ENCODE peak calls at places on chromosomes 2 and 18, in nine cellular contexts. W, D, A, B, Q, O, V, Y and G are unnamed samples.

GRCh38 chr2:230868947-230869690 is 4.4 kb downstream of the ITM2C start:
- DNase-seq in W (peak), D (peak), A (no peak), B (peak), Q (no peak), O (peak), V (no peak), Y (no peak), G (no peak)

GRCh38 chr2:239143858-239144712 is 256.7 kb downstream of the HDAC4 start:
- DNase-seq in W (peak), D (no peak), A (no peak), B (no peak), Q (peak), O (peak), V (peak), Y (no peak), G (peak)

GRCh38 chr2:28399946-28400345 is 7.3 kb downstream of the FOSL2 start:
- DNase-seq in W (no peak), D (no peak), A (no peak), B (no peak), Q (peak), O (no peak), V (no peak), Y (no peak), G (no peak)

GRCh38 chr2:226707500-226707899 is 92.1 kb downstream of the IRS1 start:
- DNase-seq in W (no peak), D (no peak), A (no peak), B (no peak), Q (no peak), O (peak), V (no peak), Y (no peak), G (no peak)

GRCh38 chr2:43171789-43172188 is 54.6 kb downstream of the ZFP36L2 start:
- DNase-seq in W (peak), D (peak), A (peak), B (peak), Q (no peak), O (peak), V (no peak), Y (peak), G (peak)

GRCh38 chr2:135914485-135914884 is 38.2 kb upstream of the MCM6 start:
- DNase-seq in W (no peak), D (no peak), A (no peak), B (no peak), Q (no peak), O (no peak), V (no peak), Y (no peak), G (no peak)

GRCh38 chr2:172643142-172643541 is 87.3 kb downstream of the PDK1 start:
- DNase-seq in W (no peak), D (no peak), A (peak), B (no peak), Q (no peak), O (no peak), V (no peak), Y (no peak), G (no peak)

GRCh38 chr2:43762286-43762685 is 11.6 kb upstream of the DYNC2LI1 start:
- DNase-seq in W (no peak), D (no peak), A (no peak), B (no peak), Q (no peak), O (no peak), V (no peak), Y (no peak), G (no peak)

GRCh38 chr2:105068387-105068786 is 30.5 kb downstream of the MRPS9 start:
- DNase-seq in W (no peak), D (no peak), A (no peak), B (no peak), Q (no peak), O (no peak), V (no peak), Y (no peak), G (no peak)

GRCh38 chr2:75002007-75002406 is 43.6 kb downstream of the POLE4 start:
- DNase-seq in W (no peak), D (no peak), A (no peak), B (no peak), Q (no peak), O (no peak), V (no peak), Y (no peak), G (no peak)

GRCh38 chr2:202034249-202035088 is 814 bp downstream of the FZD7 start:
- DNase-seq in W (peak), D (peak), A (no peak), B (peak), Q (peak), O (peak), V (no peak), Y (peak), G (no peak)

GRCh38 chr18:47397671-47398319 is 146.3 kb upstream of the SKOR2 start:
- DNase-seq in W (no peak), D (no peak), A (no peak), B (peak), Q (no peak), O (no peak), V (no peak), Y (no peak), G (no peak)

GRCh38 chr2:134327367-134327766 is 73.5 kb downstream of the MGAT5 start:
- DNase-seq in W (no peak), D (no peak), A (no peak), B (no peak), Q (no peak), O (no peak), V (no peak), Y (no peak), G (no peak)

GRCh38 chr2:164777847-164778246 is 63.8 kb downstream of the COBLL1 start:
- DNase-seq in W (no peak), D (no peak), A (no peak), B (no peak), Q (no peak), O (no peak), V (no peak), Y (no peak), G (no peak)

GRCh38 chr18:8627540-8627939 is 18.3 kb downstream of the RAB12 start:
- DNase-seq in W (no peak), D (no peak), A (no peak), B (no peak), Q (no peak), O (no peak), V (no peak), Y (no peak), G (no peak)

GRCh38 chr2:3493610-3493997 is 25.7 kb downstream of the ADI1 start:
- DNase-seq in W (no peak), D (peak), A (no peak), B (no peak), Q (no peak), O (peak), V (no peak), Y (peak), G (no peak)

GRCh38 chr2:43343573-43344304 is 117.3 kb upstream of the ZFP36L2 start:
- DNase-seq in W (no peak), D (peak), A (no peak), B (peak), Q (no peak), O (peak), V (no peak), Y (peak), G (peak)

GRCh38 chr2:128362889-128363228 is 44.2 kb upstream of the HS6ST1 start:
- DNase-seq in W (no peak), D (peak), A (peak), B (peak), Q (no peak), O (peak), V (no peak), Y (peak), G (peak)

GRCh38 chr2:235709969-235710879 is 216.4 kb downstream of the AGAP1 start:
- DNase-seq in W (no peak), D (no peak), A (no peak), B (no peak), Q (no peak), O (no peak), V (no peak), Y (no peak), G (no peak)

GRCh38 chr18:76564117-76564516 is 69.1 kb upstream of the ZNF516 start:
- DNase-seq in W (no peak), D (no peak), A (no peak), B (no peak), Q (no peak), O (peak), V (no peak), Y (no peak), G (peak)

GRCh38 chr18:75455249-75456183 is 28.0 kb upstream of the SMIM21 start:
- DNase-seq in W (peak), D (no peak), A (no peak), B (no peak), Q (no peak), O (peak), V (no peak), Y (peak), G (no peak)

GRCh38 chr2:129849559-129850160 is 129.8 kb upstream of the RAB6C start:
- DNase-seq in W (no peak), D (no peak), A (peak), B (no peak), Q (no peak), O (peak), V (peak), Y (no peak), G (peak)

GRCh38 chr2:199811360-199811759 is 39.6 kb downstream of the FTCDNL1 start:
- DNase-seq in W (no peak), D (no peak), A (no peak), B (no peak), Q (no peak), O (no peak), V (no peak), Y (no peak), G (no peak)

GRCh38 chr2:115303-115702 is 69.0 kb upstream of the FAM110C start:
- DNase-seq in W (no peak), D (no peak), A (no peak), B (no peak), Q (no peak), O (no peak), V (no peak), Y (no peak), G (no peak)

GRCh38 chr18:69647695-69648094 is 247.0 kb downstream of the DOK6 start:
- DNase-seq in W (no peak), D (no peak), A (no peak), B (no peak), Q (no peak), O (no peak), V (no peak), Y (no peak), G (no peak)

GRCh38 chr2:94982156-94982555 is 43.4 kb upstream of the MAL start:
- DNase-seq in W (no peak), D (no peak), A (no peak), B (no peak), Q (no peak), O (no peak), V (no peak), Y (no peak), G (no peak)

GRCh38 chr2:140154271-140154670 is 1374.1 kb upstream of the NXPH2 start:
- DNase-seq in W (no peak), D (no peak), A (no peak), B (no peak), Q (no peak), O (no peak), V (no peak), Y (no peak), G (no peak)

GRCh38 chr2:193891021-193891420 is 1696.3 kb upstream of the TMEFF2 start:
- DNase-seq in W (no peak), D (no peak), A (no peak), B (no peak), Q (no peak), O (no peak), V (no peak), Y (no peak), G (no peak)

GRCh38 chr2:195575879-195576391 is 81.1 kb upstream of the SLC39A10 start:
- DNase-seq in W (no peak), D (no peak), A (peak), B (peak), Q (peak), O (peak), V (no peak), Y (no peak), G (peak)

GRCh38 chr18:5068856-5069255 is 128.2 kb downstream of the AKAIN1 start:
- DNase-seq in W (no peak), D (no peak), A (no peak), B (no peak), Q (no peak), O (no peak), V (no peak), Y (no peak), G (no peak)

DNA sequence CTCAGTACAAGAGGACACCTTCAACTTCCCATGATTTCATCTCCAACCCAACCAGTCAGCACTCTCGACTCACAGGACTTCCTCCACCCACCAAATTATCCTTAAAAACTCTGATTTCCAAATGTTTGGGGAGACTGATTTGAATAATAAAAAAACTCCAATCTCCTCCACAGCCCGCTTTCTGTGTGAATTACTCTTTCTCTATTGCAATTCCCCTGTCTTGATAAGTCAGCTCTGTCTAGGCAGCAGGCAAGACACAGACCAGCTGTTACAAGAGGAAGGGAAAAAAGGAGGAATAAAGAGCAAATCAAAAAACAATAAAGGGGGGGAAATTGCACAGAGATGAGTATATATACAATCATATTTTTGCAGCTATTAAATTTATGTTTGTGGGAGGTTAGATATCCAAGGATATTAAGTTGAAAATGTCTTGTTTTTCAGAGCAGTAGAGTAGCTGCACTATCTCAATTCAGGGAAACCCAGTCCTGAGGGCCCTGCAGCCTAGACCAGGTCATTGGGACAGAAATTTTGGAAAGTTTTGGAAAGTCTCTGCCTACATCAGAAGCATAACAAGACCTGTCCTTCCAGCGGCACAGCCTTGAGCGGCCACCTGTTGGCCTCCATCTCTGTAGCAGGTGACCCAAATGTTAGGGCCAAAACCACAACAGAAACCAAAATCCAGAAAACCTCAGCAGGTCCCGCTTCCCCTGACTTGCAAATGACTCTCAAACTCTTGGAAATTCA is 32.8 kb upstream of the SIGLEC15 start:
- DNase-seq in W (no peak), D (no peak), A (no peak), B (no peak), Q (no peak), O (no peak), V (no peak), Y (no peak), G (no peak)
- H3K4me3 ChIP-seq in W (no peak), D (no peak), A (no peak), B (no peak), Q (no peak), O (no peak), V (no peak), Y (no peak), G (no peak)

DNA sequence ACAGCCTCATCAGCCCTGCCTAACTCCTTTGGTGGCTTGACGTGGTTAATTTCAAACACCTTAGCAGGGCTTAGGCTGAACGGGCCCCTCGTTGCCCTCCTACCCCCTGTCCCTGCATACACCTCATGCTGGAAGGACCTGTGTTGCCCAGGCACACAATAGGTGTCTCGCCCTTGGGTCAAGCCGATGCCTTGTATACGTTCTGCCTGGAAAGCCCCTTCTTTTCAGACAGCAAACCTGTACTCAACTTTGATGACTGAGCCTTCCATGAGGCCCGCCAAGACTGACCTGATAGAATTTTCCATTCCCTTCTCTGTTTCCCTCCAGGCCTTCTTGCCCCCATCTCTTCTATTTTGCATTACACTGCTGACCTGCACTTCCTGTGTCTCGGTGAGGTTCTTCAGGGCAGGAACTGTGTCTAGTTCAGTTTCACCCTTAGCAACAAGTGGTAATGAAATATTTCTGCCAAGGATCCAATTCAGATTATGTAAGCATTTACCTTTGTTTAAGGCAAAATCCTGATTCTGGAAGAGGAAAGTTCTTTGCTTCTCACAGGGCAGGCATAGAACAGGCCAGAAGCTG is 7.9 kb downstream of the GREB1 start:
- DNase-seq in W (no peak), D (no peak), A (no peak), B (no peak), Q (no peak), O (no peak), V (no peak), Y (peak), G (no peak)
- H3K4me3 ChIP-seq in W (no peak), D (no peak), A (no peak), B (no peak), Q (no peak), O (no peak), V (no peak), Y (peak), G (no peak)

DNA sequence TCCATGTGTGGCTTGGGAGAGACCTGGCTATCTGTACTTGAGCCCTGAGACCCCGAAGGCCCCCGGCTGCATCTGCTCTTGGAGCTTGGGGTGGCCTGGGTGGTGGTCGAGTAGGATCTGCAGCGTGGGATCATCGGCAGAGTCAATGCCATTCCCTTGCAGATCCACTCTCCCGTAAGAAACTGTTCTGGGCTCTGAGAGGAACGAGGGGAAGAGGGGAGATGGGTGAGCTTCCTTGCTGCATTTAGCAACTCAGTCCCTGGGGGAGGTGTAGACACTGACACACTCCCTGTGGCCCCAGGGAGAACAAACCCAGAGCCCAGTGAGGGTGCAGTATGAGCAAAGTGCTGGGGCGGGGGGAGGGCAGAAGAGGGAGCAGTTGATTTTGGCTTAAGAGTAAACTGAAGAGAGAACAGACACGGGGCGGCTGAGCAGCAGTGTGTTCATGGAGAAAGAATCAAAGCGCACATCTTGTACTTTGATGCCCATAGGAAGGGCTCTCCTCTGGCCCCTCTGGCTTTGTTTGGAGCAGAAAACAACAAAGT is 8.5 kb downstream of the GREB1 start:
- DNase-seq in W (no peak), D (no peak), A (no peak), B (no peak), Q (no peak), O (no peak), V (no peak), Y (peak), G (no peak)
- H3K4me3 ChIP-seq in W (no peak), D (no peak), A (no peak), B (no peak), Q (no peak), O (no peak), V (no peak), Y (peak), G (no peak)

DNA sequence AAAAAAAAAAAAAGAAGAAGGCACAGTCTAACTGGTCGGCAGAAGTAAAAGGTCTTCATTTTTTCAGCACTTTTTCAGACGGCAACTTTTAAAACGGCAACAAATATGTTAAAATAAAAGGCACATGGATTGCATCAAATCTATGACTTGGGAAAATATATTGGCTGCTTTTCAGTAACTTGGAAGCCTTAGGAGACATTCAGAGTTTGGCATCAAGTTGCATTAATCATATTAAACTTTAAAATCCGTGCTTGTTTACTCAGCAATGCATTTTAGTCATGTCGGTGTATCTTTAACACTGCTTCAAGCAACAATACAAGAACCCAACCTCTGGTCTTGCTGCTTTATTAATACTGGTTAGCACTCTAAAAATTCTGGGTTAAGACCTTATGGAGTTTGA is 111.1 kb downstream of the MEP1B start:
- DNase-seq in W (no peak), D (no peak), A (no peak), B (no peak), Q (no peak), O (no peak), V (no peak), Y (no peak), G (no peak)
- H3K4me3 ChIP-seq in W (no peak), D (no peak), A (no peak), B (no peak), Q (no peak), O (no peak), V (no peak), Y (no peak), G (no peak)

DNA sequence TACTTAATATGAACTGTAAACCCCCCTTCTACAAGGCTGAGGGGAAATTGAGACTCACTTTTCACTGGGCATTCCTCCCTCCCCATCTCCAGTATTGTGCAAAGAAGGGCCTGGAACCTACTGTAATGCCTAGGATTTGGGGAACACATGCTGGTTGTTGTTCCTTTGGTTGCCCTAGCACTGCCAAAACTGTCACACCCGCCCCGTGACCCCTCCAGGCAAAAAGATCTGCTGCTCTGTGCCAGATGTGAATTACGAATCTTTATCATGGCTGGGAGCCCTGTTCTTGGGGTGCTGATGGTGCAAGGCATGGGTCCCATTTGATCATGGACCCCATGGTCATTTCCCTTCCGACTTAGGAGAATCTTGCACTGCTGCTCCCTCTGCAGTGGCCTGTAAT is 95.4 kb downstream of the CABLES1 start:
- DNase-seq in W (no peak), D (peak), A (no peak), B (no peak), Q (no peak), O (no peak), V (no peak), Y (no peak), G (no peak)
- H3K4me3 ChIP-seq in W (no peak), D (no peak), A (no peak), B (no peak), Q (no peak), O (no peak), V (no peak), Y (no peak), G (no peak)